ENCODE peak calls at places on chromosome 18, in nine cellular contexts. T is suprapubic skin; R is Kasumi-1; G is SK-MEL-5; H is activated naive CD4-positive, alpha-beta T cell treated with anti-CD3 and anti-CD28 coated beads for 36 hours; Y is NCI-H446; W is neural crest cell; O is ACHN; C is A549. Z is an unnamed sample.

GRCh38 chr18:3998698-3999333 is 456.3 kb downstream of the DLGAP1 start:
- DNase-seq in R (peak), H (peak), Y (peak), O (peak), C (no peak), T (no peak), W (peak), G (peak), Z (peak)

GRCh38 chr18:74898965-74899364 is 301.3 kb downstream of the ZNF407 start:
- DNase-seq in H (no peak), O (peak), R (peak), Y (no peak), T (no peak), C (no peak), W (no peak), G (peak), Z (no peak)

GRCh38 chr18:9096013-9096383 is 6.5 kb upstream of the NDUFV2 start:
- DNase-seq in R (no peak), T (no peak), Y (no peak), G (no peak), O (no peak), H (no peak), C (no peak), W (no peak), Z (no peak)

GRCh38 chr18:52237551-52237950 is 102.4 kb upstream of the DCC start:
- DNase-seq in T (no peak), C (no peak), R (no peak), Y (no peak), H (no peak), G (peak), W (no peak), O (no peak), Z (no peak)

GRCh38 chr18:76572517-76573247 is 77.6 kb upstream of the ZNF516 start:
- DNase-seq in C (no peak), T (no peak), H (no peak), W (no peak), O (no peak), G (peak), R (no peak), Y (no peak), Z (peak)

GRCh38 chr18:31557446-31557845 is 34.2 kb upstream of the TTR start:
- DNase-seq in Y (no peak), O (no peak), G (no peak), H (no peak), R (no peak), T (no peak), W (no peak), C (no peak), Z (no peak)

GRCh38 chr18:24831871-24832665 is 371.6 kb downstream of the HRH4 start:
- DNase-seq in W (no peak), T (no peak), R (no peak), H (no peak), O (no peak), C (no peak), Y (no peak), G (no peak), Z (peak)

GRCh38 chr18:59909289-59910036 is 9.7 kb downstream of the PMAIP1 start:
- DNase-seq in O (no peak), G (no peak), H (no peak), T (no peak), Y (no peak), C (no peak), W (no peak), R (no peak), Z (peak)

GRCh38 chr18:79584491-79585394 is 94.9 kb upstream of the CTDP1 start:
- DNase-seq in Y (no peak), T (peak), G (no peak), C (no peak), H (no peak), R (no peak), W (no peak), O (no peak), Z (no peak)

GRCh38 chr18:10041180-10041579 is 127.4 kb downstream of the VAPA start:
- DNase-seq in W (no peak), Y (no peak), H (no peak), T (no peak), R (no peak), O (no peak), C (no peak), G (no peak), Z (peak)

GRCh38 chr18:79925656-79925979 is 25.8 kb downstream of the SLC66A2 start:
- DNase-seq in T (peak), Y (no peak), R (no peak), H (no peak), O (no peak), G (no peak), C (no peak), W (no peak), Z (no peak)

GRCh38 chr18:3704556-3705162 is 254.7 kb downstream of the TGIF1 start:
- DNase-seq in H (no peak), G (no peak), O (peak), C (no peak), W (no peak), T (no peak), R (no peak), Y (no peak), Z (no peak)

GRCh38 chr18:63817441-63818051 is 42.3 kb downstream of the SERPINB7 start:
- DNase-seq in T (no peak), Y (no peak), R (no peak), C (no peak), G (no peak), H (no peak), O (no peak), W (no peak), Z (peak)

GRCh38 chr18:47399475-47399874 is 148.0 kb upstream of the SKOR2 start:
- DNase-seq in H (no peak), R (no peak), W (no peak), Y (no peak), C (no peak), O (no peak), G (no peak), T (no peak), Z (no peak)

GRCh38 chr18:49613741-49614151 is 51.9 kb downstream of the LIPG start:
- DNase-seq in W (no peak), R (no peak), C (no peak), O (no peak), H (no peak), Y (no peak), G (no peak), T (no peak), Z (no peak)

Z was measured in fibroblast of villous mesenchyme.